ENCODE peak calls at places on chromosomes 6 and 20, in four cellular contexts. L is bronchial epithelial cell; P is stomach; H is CD8-positive, alpha-beta memory T cell. N is an unnamed sample.

GRCh38 chr6:117559299-117559698 is 43.0 kb downstream of the GOPC start:
- DNase-seq in L (peak; percentile 24), H (no peak), P (no peak), N (no peak)

GRCh38 chr6:106866875-106867658 is 107.5 kb downstream of the CD24 start:
- DNase-seq in L (no peak), P (no peak), H (no peak), N (no peak)

GRCh38 chr6:135830452-135830851 is 21.0 kb upstream of the PDE7B start:
- DNase-seq in P (no peak), L (no peak), H (no peak), N (peak; percentile 60)

GRCh38 chr20:46954490-46955038 is 59.9 kb downstream of the EYA2 start:
- DNase-seq in H (no peak), P (no peak), L (peak; percentile 86), N (peak; percentile 99)

GRCh38 chr6:41426438-41426851 is 91.0 kb downstream of the NCR2 start:
- DNase-seq in P (peak; percentile 40), L (no peak), H (no peak), N (no peak)

GRCh38 chr6:142537612-142538478 is 236.0 kb downstream of the ADGRG6 start:
- DNase-seq in L (peak; percentile 32), H (no peak), P (no peak), N (no peak)

GRCh38 chr6:84847349-84848160 is 83.2 kb upstream of the TBX18 start:
- DNase-seq in P (no peak), H (no peak), L (peak; percentile 78), N (peak; percentile 7)

GRCh38 chr6:136158398-136158797 is 91.7 kb downstream of the MTFR2 start:
- DNase-seq in L (no peak), P (no peak), H (no peak), N (no peak)

GRCh38 chr20:5677389-5677788 is 72.8 kb upstream of the SHLD1 start:
- DNase-seq in L (no peak), H (no peak), P (no peak), N (no peak)

GRCh38 chr6:162856885-162857284 is 129.1 kb downstream of the PACRG start:
- DNase-seq in L (peak; percentile 85), H (no peak), P (no peak), N (peak; percentile 87)

DNA sequence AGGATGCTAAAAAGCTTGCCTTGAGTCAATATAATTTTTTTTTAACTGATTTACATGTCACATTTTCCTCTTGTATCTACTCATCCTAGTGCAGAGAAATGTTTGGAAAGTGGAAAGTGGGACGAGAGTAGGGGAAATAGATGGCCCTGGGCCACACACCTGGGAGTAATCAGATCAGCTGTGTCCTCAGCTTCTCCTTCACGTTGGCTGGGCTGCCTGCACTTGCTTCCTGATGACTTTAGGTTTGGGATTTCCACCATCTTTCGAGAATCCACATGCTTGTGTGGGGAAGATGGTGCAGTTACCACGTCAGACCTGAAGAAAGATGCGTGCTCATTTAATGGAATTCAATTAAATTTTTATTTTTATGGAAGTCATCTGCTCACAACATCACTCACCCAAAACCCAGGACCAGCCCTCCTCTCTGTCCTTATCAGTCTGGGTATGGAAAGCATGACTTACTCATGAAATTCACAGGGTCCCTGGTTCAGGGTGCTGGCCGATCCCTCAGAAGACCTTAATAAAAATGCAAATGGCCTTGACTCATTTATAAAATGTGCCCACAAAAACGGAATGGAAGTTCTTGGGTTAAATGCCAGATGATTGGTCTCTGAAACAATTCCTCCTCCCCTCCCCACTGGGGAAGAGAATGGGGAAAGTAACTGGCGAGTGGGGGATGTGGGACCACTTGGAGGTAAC is 74.5 kb upstream of the TIAM2 start:
- DNase-seq in P (no peak), L (no peak), H (no peak), N (peak; percentile 58)
- H3K4me3 ChIP-seq in P (no peak overlapping the region), L (no peak overlapping the region), H (no peak overlapping the region), N (no peak overlapping the region)

DNA sequence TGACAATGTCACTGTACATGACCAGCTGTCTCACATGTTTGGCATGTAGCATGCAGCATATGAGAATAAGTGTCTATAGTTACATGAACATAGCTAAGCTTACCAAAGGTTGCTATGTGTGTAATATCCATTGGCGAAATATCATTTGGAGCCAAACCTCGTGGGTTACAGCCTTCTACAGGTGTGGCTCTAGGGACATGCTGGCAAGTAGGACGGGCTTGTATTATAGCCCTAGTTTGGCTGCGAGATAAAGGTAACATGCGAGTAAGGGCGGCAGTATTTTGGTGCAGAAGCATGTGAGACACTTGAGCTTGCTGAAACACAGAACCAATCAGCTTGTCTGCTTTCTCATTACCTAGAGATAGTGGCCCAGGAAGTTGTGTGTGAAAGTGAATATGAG is 6.4 kb upstream of the ABHD12 start:
- DNase-seq in P (no peak), L (no peak), H (no peak), N (no peak)
- H3K36me3 ChIP-seq in P (no peaks in the 10 kb centered on the region), L (no peaks in the 10 kb centered on the region), H (no peaks in the 10 kb centered on the region), N (no peaks in the 10 kb centered on the region)

DNA sequence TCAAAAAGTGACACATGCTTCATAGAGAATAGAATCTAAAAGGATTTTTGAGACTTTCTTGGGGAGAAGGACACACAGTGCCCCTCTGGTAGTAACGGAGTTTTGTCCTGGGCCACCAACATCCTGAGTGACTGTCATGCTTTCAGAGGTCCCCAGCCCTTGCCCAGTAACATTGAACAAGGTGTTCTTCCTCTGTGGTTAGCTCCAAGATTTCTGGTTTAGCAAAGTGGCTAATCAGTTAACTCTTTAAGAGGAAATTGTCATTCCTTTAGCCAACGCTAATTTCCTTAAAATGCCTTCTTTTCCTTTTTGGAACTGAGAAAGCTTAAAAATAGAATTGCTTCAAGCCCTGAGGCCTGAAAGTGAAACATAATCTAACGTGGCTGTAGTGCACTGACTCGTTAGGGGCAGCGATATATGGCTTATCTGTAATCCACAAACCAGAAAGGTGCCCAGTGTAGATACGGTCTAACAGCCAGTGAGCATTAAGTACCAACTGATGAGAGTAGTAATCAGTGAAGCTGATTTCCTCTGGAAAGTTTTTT is 7.8 kb downstream of the E2F3 start:
- DNase-seq in H (no peak), P (no peak), L (no peak), N (no peak)
- H3K4me3 ChIP-seq in H (peak overlapping the region; percentile 4), P (no peak overlapping the region), L (no peak overlapping the region), N (no peak overlapping the region)

DNA sequence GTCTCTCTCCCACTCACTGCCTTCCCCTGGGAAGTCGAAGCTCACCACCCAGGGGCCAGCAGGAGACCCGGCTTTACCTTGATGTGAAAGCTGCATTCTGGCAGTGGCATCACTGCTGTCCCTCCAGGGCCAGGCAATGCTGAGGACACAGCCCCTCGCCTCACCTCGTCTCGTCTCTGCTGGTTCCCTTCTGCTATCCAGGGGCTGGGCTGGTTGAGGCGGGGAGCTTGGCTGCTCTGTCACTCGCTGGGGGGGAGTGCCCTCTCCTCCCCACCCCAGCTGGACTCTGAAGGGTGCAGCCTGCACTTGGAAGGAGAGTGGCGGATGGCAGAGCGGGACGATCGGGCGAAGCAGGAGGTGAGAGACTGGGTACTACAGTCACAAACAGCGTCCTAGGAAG is 12.7 kb upstream of the DSN1 start:
- DNase-seq in P (no peak), L (no peak), H (no peak), N (no peak)
- H3K36me3 ChIP-seq in P (peaks cover 56% of the 10 kb centered on the region), L (peaks cover 13% of the 10 kb centered on the region), H (no peaks in the 10 kb centered on the region), N (peaks cover 26% of the 10 kb centered on the region)

DNA sequence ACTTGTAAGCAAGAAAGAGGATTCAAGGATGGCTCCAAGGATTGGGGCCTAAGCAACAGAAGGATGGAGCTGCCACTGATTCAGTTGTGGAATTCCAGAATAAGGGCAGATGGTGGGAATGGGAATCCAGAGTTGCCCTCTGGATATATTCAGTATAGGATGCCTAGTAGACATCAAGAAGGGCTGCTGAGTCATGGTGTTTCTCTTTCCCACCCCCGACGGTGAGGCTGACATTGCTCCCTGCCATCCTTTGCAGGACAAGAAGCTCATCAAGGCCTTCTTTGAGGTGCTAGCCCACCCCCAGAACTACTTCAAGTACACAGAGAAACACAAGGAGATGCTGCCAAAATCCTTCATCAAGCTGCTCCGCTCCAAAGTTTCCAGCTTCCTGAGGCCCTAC is 11.2 kb upstream of the ZNF76 start:
- DNase-seq in L (no peak), H (no peak), P (no peak), N (no peak)
- H3K4me3 ChIP-seq in L (no peak overlapping the region), H (no peak overlapping the region), P (no peak overlapping the region), N (no peak overlapping the region)

GRCh38 chr6:96157018-96157565 is 141.3 kb downstream of the FUT9 start:
- DNase-seq in H (no peak), P (no peak), L (peak; percentile 1), N (no peak)

GRCh38 chr6:96164802-96165201 is 149.0 kb downstream of the FUT9 start:
- DNase-seq in P (no peak), L (no peak), H (no peak), N (peak; percentile 42)

DNA sequence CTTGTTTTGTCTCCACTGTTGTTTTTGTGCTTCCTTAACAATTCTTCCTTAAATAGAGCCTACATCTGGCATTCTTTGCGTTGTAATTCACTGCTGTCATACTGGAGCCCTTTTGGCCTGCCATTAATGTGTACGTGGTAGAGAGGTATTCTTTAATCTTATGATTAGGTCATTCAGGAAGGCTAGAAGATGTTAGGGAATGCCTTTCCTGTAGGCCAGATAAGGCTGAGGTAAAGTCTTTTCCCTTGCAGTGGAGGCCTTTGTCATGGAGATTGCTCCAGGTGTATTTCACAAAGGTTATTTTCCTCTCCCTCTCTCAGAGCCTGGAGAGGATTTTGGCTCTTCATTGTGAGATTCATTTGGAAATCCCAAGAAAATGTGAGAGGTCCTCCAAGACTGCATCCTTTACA is 146.9 kb downstream of the FUT9 start:
- DNase-seq in L (no peak), H (no peak), P (no peak), N (peak; percentile 32)
- H3K36me3 ChIP-seq in L (no peaks in the 10 kb centered on the region), H (no peaks in the 10 kb centered on the region), P (no peaks in the 10 kb centered on the region), N (no peaks in the 10 kb centered on the region)

DNA sequence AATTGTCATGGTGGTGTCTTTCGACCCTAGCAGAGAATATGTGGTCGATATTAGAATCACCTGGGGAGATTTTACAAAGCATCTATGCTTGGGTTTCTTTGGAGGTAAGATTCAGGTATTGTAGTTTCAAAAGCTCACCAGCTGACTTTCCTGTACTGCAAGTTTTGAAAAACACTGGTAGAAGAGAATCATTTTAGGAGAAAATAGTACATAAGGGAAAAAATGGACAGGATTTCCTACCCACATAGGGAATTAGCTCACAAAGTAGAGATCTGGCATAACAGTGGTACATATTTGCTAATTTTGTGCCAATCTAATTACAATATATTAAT is 27.4 kb upstream of the ABT1 start:
- DNase-seq in L (no peak), P (no peak), H (no peak), N (no peak)
- H3K4me3 ChIP-seq in L (peak overlapping the region; percentile 36), P (peak overlapping the region; percentile 45), H (peak overlapping the region; percentile 89), N (peak overlapping the region; percentile 80)

GRCh38 chr6:151422981-151423380 is 28.9 kb downstream of the RMND1 start:
- DNase-seq in H (no peak), P (no peak), L (no peak), N (no peak)
- H3K36me3 ChIP-seq in H (peaks cover 15% of the 10 kb centered on the region), P (peaks cover 86% of the 10 kb centered on the region), L (peaks cover 7% of the 10 kb centered on the region), N (peaks cover 26% of the 10 kb centered on the region)

GRCh38 chr6:166197361-166197760 is 29.7 kb upstream of the TBXT start:
- DNase-seq in L (no peak), H (no peak), P (no peak), N (no peak)
- H3K4me3 ChIP-seq in L (no peak overlapping the region), H (no peak overlapping the region), P (no peak overlapping the region), N (no peak overlapping the region)

N was measured in astrocyte.